ENCODE peak calls at places on chromosomes 16 and 17, in four cellular contexts. P, U, J and I are unnamed samples.

GRCh38 chr17:44384823-44385286 is 4.6 kb downstream of the ITGA2B start:
- DNase-seq in U (peak; percentile 65), P (no peak), J (no peak), I (no peak)

GRCh38 chr16:85303354-85303883 is 191.1 kb upstream of the CIBAR2 start:
- DNase-seq in J (peak; percentile 60), U (peak; percentile 81), P (peak; percentile 85), I (peak; percentile 82)

GRCh38 chr17:64418506-64419339 is 28.1 kb upstream of the PECAM1 start:
- DNase-seq in U (peak; percentile 65), P (peak; percentile 84), J (no peak), I (no peak)

GRCh38 chr16:55832425-55832787 is 490 bp downstream of the CES1 start:
- DNase-seq in U (no peak), J (no peak), P (no peak), I (no peak)

GRCh38 chr16:82011199-82011641 is at the start of gene SDR42E1:
- DNase-seq in P (peak; percentile 11), J (no peak), U (peak; percentile 38), I (no peak)

GRCh38 chr17:79618383-79619067 is 7.7 kb upstream of the RBFOX3 start:
- DNase-seq in U (no peak), P (no peak), J (peak; percentile 2), I (peak; percentile 8)

GRCh38 chr17:36947922-36948716 is 635 bp upstream of the AATF start:
- DNase-seq in J (no peak), U (peak; percentile 67), P (peak; percentile 14), I (no peak)

GRCh38 chr17:2020721-2021120 is 4.4 kb downstream of the RTN4RL1 start:
- DNase-seq in U (no peak), J (no peak), P (no peak), I (no peak)

GRCh38 chr17:32523017-32523680 is 36.4 kb downstream of the CDK5R1 start:
- DNase-seq in P (peak; percentile 85), U (peak; percentile 40), J (no peak), I (peak; percentile 11)

GRCh38 chr16:89623511-89624232 is 10.2 kb downstream of the DPEP1 start:
- DNase-seq in P (no peak), U (no peak), J (no peak), I (no peak)

GRCh38 chr17:29076722-29077121 is 33.8 kb downstream of the PIPOX start:
- DNase-seq in J (no peak), P (no peak), U (peak; percentile 60), I (no peak)

GRCh38 chr17:79338589-79338988 is 264.0 kb downstream of the ENGASE start:
- DNase-seq in U (peak; percentile 54), J (no peak), P (peak; percentile 33), I (no peak)

GRCh38 chr17:50636804-50637195 is 2.1 kb downstream of the ABCC3 start:
- DNase-seq in P (no peak), U (no peak), J (no peak), I (no peak)

GRCh38 chr16:88596477-88596876 is 26.3 kb downstream of the ZC3H18 start:
- DNase-seq in U (no peak), P (no peak), J (no peak), I (no peak)

GRCh38 chr16:89317729-89318429 is 100.4 kb downstream of the ZNF778 start:
- DNase-seq in U (no peak), J (no peak), P (no peak), I (no peak)

GRCh38 chr16:47463771-47464624 is 2.9 kb downstream of the PHKB start:
- DNase-seq in J (no peak), P (peak; percentile 13), U (no peak), I (no peak)

GRCh38 chr16:67000384-67001158 is 12.2 kb downstream of the CES4A start:
- DNase-seq in J (peak; percentile 61), P (peak; percentile 48), U (peak; percentile 41), I (peak; percentile 55)

GRCh38 chr16:53090591-53091507 is 36.1 kb downstream of the CHD9 start:
- DNase-seq in U (peak; percentile 74), P (peak; percentile 63), J (peak; percentile 93), I (peak; percentile 99)

GRCh38 chr16:85100265-85100664 is 12.0 kb downstream of the CIBAR2 start:
- DNase-seq in U (no peak), J (no peak), P (no peak), I (no peak)

GRCh38 chr17:5237541-5238016 is 2.9 kb upstream of the SCIMP start:
- DNase-seq in P (peak; percentile 96), U (peak; percentile 88), J (peak; percentile 26), I (peak; percentile 58)

GRCh38 chr16:85448557-85449194 is 164.4 kb upstream of the GSE1 start:
- DNase-seq in P (peak; percentile 87), J (no peak), U (no peak), I (no peak)

GRCh38 chr16:66103245-66103644 is 263.2 kb upstream of the CDH5 start:
- DNase-seq in J (no peak), P (no peak), U (no peak), I (no peak)

GRCh38 chr16:55643161-55643970 is 12.4 kb upstream of the SLC6A2 start:
- DNase-seq in U (no peak), P (no peak), J (no peak), I (no peak)

GRCh38 chr17:61461967-61462733 is 9.9 kb downstream of the TBX4 start:
- DNase-seq in J (no peak), U (no peak), P (no peak), I (no peak)

DNA sequence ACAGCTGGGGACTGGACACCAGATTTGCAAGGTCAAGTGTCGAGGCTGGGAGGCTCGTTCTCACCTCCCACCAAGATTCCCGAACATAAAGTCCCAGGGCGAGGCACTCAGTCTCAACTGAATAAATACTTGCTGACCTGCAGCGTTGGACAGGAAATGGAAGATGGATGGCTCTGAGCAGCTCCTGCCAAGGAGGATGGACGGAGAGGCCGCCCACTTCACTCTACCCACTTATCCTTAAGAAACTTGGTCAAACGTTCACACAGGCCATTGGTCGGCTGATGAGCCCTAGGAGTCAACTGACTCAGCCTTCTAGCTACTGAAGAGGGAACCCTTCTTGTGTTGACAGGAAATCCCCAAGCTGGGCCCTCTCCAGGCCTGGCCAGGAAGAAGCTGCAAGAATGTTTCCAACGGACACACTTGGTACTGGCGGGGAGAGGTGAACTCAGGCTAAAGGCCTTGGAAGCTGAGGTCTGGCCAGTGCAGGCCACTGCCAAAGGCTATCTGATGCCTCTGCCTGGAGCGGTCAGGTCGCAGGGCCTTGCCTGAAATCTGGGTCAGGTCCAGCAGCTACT is 50.0 kb downstream of the VAC14 start:
- DNase-seq in U (no peak), J (peak; percentile 76), P (no peak), I (peak; percentile 86)
- H3K4me1 ChIP-seq in U (no peaks in the 10 kb centered on the region), J (peaks cover 72% of the 10 kb centered on the region), P (peaks cover 10% of the 10 kb centered on the region), I (peaks cover 64% of the 10 kb centered on the region)

DNA sequence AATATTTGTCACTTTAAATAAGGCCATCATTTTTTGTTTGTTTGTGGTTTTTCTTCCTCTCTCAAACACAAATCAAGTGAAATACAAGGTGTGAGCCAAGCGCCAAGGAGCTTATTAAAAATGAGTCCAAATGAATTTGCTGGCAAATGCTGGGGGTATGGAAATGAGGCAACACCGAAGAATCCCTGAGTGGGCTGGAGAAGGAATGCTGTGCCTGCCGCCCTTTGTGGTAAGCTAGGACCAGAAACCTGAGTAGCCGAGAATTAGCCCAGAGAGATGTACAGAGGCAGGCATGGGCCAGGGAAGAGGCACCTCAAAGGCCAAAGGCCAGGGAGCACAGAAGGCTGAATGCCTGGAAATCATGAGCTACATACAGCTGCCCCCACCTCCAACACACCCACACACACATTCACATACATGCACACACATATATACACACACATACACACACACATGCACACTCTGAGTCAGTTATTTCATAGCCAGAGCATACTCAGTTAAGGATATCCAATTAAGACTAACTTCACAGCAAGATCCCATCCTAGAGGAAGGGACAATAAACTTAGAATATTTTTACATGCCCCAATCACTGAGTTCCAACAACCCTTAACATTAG is 266.1 kb upstream of the DYNLRB2 start:
- DNase-seq in J (no peak), P (no peak), U (no peak), I (no peak)
- H3K27ac ChIP-seq in J (no peak overlapping the region), P (no peak overlapping the region), U (no peak overlapping the region), I (no peak overlapping the region)

DNA sequence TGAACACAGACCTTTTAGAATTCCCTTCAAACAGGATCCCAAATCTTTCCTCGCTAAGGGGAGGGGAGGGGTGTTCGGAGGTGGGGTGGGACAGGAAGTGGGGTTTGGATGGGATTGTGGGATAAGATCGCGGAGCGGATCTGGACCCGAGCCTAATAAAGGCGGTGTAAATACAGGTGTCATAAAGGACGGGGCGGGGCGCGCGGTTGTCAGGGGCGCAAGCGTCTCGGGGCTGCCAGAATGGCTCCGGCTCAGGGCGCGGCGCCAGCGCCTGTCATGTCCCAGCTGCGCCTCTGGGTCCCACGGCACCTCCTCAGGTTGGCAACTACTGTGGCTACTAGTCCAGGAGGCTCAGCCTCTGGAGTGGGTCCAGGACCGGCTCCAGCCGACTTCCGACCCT is 59.8 kb upstream of the FBXO47 start:
- DNase-seq in U (no peak), P (no peak), J (peak; percentile 82), I (peak; percentile 52)
- H3K4me3 ChIP-seq in U (peak overlapping the region; percentile 1), P (no peak overlapping the region), J (peak overlapping the region; percentile 71), I (peak overlapping the region; percentile 34)

GRCh38 chr16:87409153-87409552 is 17.0 kb downstream of the MAP1LC3B start:
- DNase-seq in P (no peak), U (no peak), J (peak; percentile 2), I (no peak)
- H3K4me1 ChIP-seq in P (no peaks in the 10 kb centered on the region), U (no peaks in the 10 kb centered on the region), J (peaks cover 8% of the 10 kb centered on the region), I (no peaks in the 10 kb centered on the region)

GRCh38 chr17:76333673-76334505 is 19.8 kb downstream of the PRPSAP1 start:
- DNase-seq in U (no peak), J (no peak), P (no peak), I (no peak)

GRCh38 chr17:76341301-76341700 is 12.4 kb downstream of the PRPSAP1 start:
- DNase-seq in U (no peak), P (no peak), J (no peak), I (no peak)

GRCh38 chr17:76335716-76336381 is 17.9 kb downstream of the PRPSAP1 start:
- DNase-seq in U (no peak), P (no peak), J (no peak), I (no peak)

GRCh38 chr17:76337413-76337777 is 16.3 kb downstream of the PRPSAP1 start:
- DNase-seq in J (no peak), P (no peak), U (no peak), I (no peak)

GRCh38 chr17:76336756-76337412 is 16.8 kb downstream of the PRPSAP1 start:
- DNase-seq in U (no peak), P (no peak), J (no peak), I (no peak)
- H3K27ac ChIP-seq in U (no peak overlapping the region), P (no peak overlapping the region), J (no peak overlapping the region), I (no peak overlapping the region)

GRCh38 chr16:71524566-71525553 is 1.4 kb upstream of the CHST4 start:
- DNase-seq in U (peak; percentile 23), P (no peak), J (no peak), I (no peak)
- H3K4me3 ChIP-seq in U (no peak overlapping the region), P (no peak overlapping the region), J (no peak overlapping the region), I (no peak overlapping the region)